ENCODE peak calls at places on chromosomes 4 and X, in five cellular contexts. D is activated T-cell treated with anti-CD3 and anti-CD28 coated beads, Interleukin-2, amount 50 U/mL, for 72 hours; O is GM13977; J is NCI-H510A treated with DMSO at 0.1 percent for 48 hours; Z is AG04450. P is an unnamed sample.

GRCh38 chrX:40380649-40381488 is 199.9 kb upstream of the ATP6AP2 start:
- DNase-seq in D (no peak), O (no peak), J (no peak), Z (no peak), P (peak; percentile 19)

GRCh38 chr4:37794046-37794445 is 32.4 kb upstream of the PGM2 start:
- DNase-seq in D (no peak), O (no peak), J (no peak), Z (no peak), P (no peak)

GRCh38 chr4:124526760-124527159 is 185.8 kb downstream of the ANKRD50 start:
- DNase-seq in D (no peak), O (no peak), J (no peak), Z (no peak), P (peak; percentile 50)

GRCh38 chr4:21470531-21470930 is 478.0 kb downstream of the KCNIP4 start:
- DNase-seq in D (no peak), O (no peak), J (peak; percentile 2), Z (no peak), P (peak; percentile 85)

GRCh38 chr4:82898322-82899243 is 2.0 kb upstream of the THAP9 start:
- DNase-seq in D (no peak), O (no peak), J (peak; percentile 23), Z (peak; percentile 63), P (peak; percentile 27)

GRCh38 chr4:125572601-125573000 is 257.8 kb downstream of the FAT4 start:
- DNase-seq in D (no peak), O (no peak), J (no peak), Z (no peak), P (peak; percentile 40)

GRCh38 chrX:150546711-150547153 is 21.7 kb upstream of the MTM1 start:
- DNase-seq in D (peak; percentile 21), O (no peak), J (no peak), Z (no peak), P (peak; percentile 61)

GRCh38 chr4:106287353-106287969 is 28.5 kb downstream of the TBCK start:
- DNase-seq in D (no peak), O (no peak), J (peak; percentile 43), Z (peak; percentile 67), P (peak; percentile 94)

GRCh38 chrX:42495139-42495538 is 282.8 kb downstream of the PPP1R2C start:
- DNase-seq in D (no peak), O (no peak), J (peak; percentile 70), Z (no peak), P (peak; percentile 92)

GRCh38 chr4:185384877-185385465 is 10.8 kb downstream of the LRP2BP start:
- DNase-seq in D (no peak), O (no peak), J (no peak), Z (no peak), P (no peak)

GRCh38 chr4:69054578-69055200 is 41.6 kb upstream of the UGT2B7 start:
- DNase-seq in D (no peak), O (peak; percentile 5), J (no peak), Z (peak; percentile 43), P (peak; percentile 77)

GRCh38 chr4:127641524-127641923 is 8.8 kb downstream of the INTU start:
- DNase-seq in D (no peak), O (no peak), J (no peak), Z (no peak), P (no peak)

GRCh38 chr4:185716008-185716976 is 95.7 kb downstream of the SORBS2 start:
- DNase-seq in D (no peak), O (no peak), J (peak; percentile 60), Z (no peak), P (peak; percentile 97)

GRCh38 chr4:108512615-108513505 is 107.5 kb upstream of the RPL34 start:
- DNase-seq in D (peak; percentile 32), O (no peak), J (peak; percentile 83), Z (peak; percentile 20), P (peak; percentile 79)

GRCh38 chr4:109332926-109333464 is 30.5 kb upstream of the COL25A1 start:
- DNase-seq in D (peak; percentile 39), O (no peak), J (no peak), Z (no peak), P (peak; percentile 18)

GRCh38 chrX:9535101-9535500 is 70.2 kb downstream of the TBL1X start:
- DNase-seq in D (no peak), O (no peak), J (no peak), Z (no peak), P (no peak)

GRCh38 chr4:156362581-156362980 is 408.9 kb upstream of the CTSO start:
- DNase-seq in D (no peak), O (no peak), J (no peak), Z (no peak), P (no peak)

GRCh38 chr4:102554482-102554881 is 53.3 kb downstream of the NFKB1 start:
- DNase-seq in D (no peak), O (no peak), J (no peak), Z (peak; percentile 51), P (no peak)

GRCh38 chr4:189090174-189090814 is 850.4 kb upstream of the FRG1 start:
- DNase-seq in D (no peak), O (no peak), J (peak; percentile 32), Z (no peak), P (peak; percentile 82)

GRCh38 chr4:3461515-3462291 is 1.4 kb upstream of the DOK7 start:
- DNase-seq in D (no peak), O (no peak), J (peak; percentile 8), Z (no peak), P (peak; percentile 94)

GRCh38 chrX:104445591-104445990 is 120.4 kb upstream of the IL1RAPL2 start:
- DNase-seq in D (no peak), O (no peak), J (no peak), Z (no peak), P (no peak)

GRCh38 chr4:8334786-8335460 is 65.4 kb downstream of the HTRA3 start:
- DNase-seq in D (no peak), O (no peak), J (no peak), Z (no peak), P (peak; percentile 91)

GRCh38 chr4:7167706-7168105 is 24.6 kb upstream of the SORCS2 start:
- DNase-seq in D (no peak), O (no peak), J (peak; percentile 7), Z (no peak), P (peak; percentile 30)

GRCh38 chr4:141768954-141769353 is 132.6 kb downstream of the IL15 start:
- DNase-seq in D (no peak), O (no peak), J (no peak), Z (peak; percentile 43), P (no peak)

GRCh38 chr4:164439037-164439436 is 314.9 kb upstream of the SMIM31 start:
- DNase-seq in D (no peak), O (no peak), J (no peak), Z (no peak), P (no peak)

GRCh38 chr4:116070283-116070682 is 956.9 kb upstream of the NDST4 start:
- DNase-seq in D (no peak), O (no peak), J (no peak), Z (no peak), P (no peak)

GRCh38 chr4:80710748-80711451 is 319.6 kb upstream of the BMP3 start:
- DNase-seq in D (no peak), O (no peak), J (no peak), Z (no peak), P (peak; percentile 1)

GRCh38 chr4:40121515-40121914 is 64.9 kb downstream of the N4BP2 start:
- DNase-seq in D (no peak), O (no peak), J (no peak), Z (peak; percentile 16), P (peak; percentile 9)

GRCh38 chr4:174928575-174929253 is 10.6 kb downstream of the ADAM29 start:
- DNase-seq in D (no peak), O (no peak), J (no peak), Z (no peak), P (no peak)

GRCh38 chr4:186820371-186820990 is 96.8 kb upstream of the FAT1 start:
- DNase-seq in D (no peak), O (no peak), J (no peak), Z (no peak), P (peak; percentile 2)

GRCh38 chrX:3713225-3713936 is at the start of gene PRKX:
- DNase-seq in D (peak; percentile 76), O (peak; percentile 94), J (peak; percentile 16), Z (no peak), P (no peak)

GRCh38 chr4:2482192-2482591 is 13.3 kb downstream of the RNF4 start:
- DNase-seq in D (no peak), O (no peak), J (no peak), Z (no peak), P (no peak)

GRCh38 chrX:47644557-47645091 is 5.7 kb downstream of the ELK1 start:
- DNase-seq in D (no peak), O (no peak), J (no peak), Z (no peak), P (peak; percentile 42)

GRCh38 chr4:185915817-185916216 is 103.8 kb upstream of the SORBS2 start:
- DNase-seq in D (no peak), O (no peak), J (no peak), Z (no peak), P (peak; percentile 25)

GRCh38 chr4:124386648-124387047 is 325.9 kb downstream of the ANKRD50 start:
- DNase-seq in D (no peak), O (no peak), J (no peak), Z (no peak), P (no peak)

GRCh38 chr4:79917246-79917645 is 155.8 kb downstream of the ANTXR2 start:
- DNase-seq in D (peak; percentile 54), O (peak; percentile 17), J (no peak), Z (no peak), P (peak; percentile 71)

P was measured in DMS53.